ENCODE peak calls at places on chromosome 10, in four cellular contexts. I is K562, Z is WTC11, H is HepG2. X is an unnamed sample.

GRCh38 chr10:120347644-120348043 is 109.4 kb upstream of the PLPP4 start:
- DNase-seq in Z (no peak), I (no peak), H (no peak), X (no peak)

GRCh38 chr10:129042747-129043146 is 424.3 kb upstream of the MGMT start:
- DNase-seq in H (no peak), I (no peak), Z (no peak), X (no peak)

GRCh38 chr10:126935263-126935946 is 30.2 kb downstream of the DOCK1 start:
- DNase-seq in I (no peak), Z (no peak), H (no peak), X (no peak)

GRCh38 chr10:77939561-77940001 is 13.0 kb upstream of the DLG5 start:
- DNase-seq in I (no peak), H (no peak), Z (no peak), X (no peak)

GRCh38 chr10:119412831-119413737 is 129.4 kb downstream of the RGS10 start:
- DNase-seq in H (peak; percentile 34), I (no peak), Z (peak; percentile 38), X (no peak)

GRCh38 chr10:10233256-10233655 is 784.4 kb upstream of the CELF2 start:
- DNase-seq in I (no peak), Z (no peak), H (no peak), X (no peak)

GRCh38 chr10:125083576-125083920 is 76.8 kb downstream of the CTBP2 start:
- DNase-seq in I (no peak), Z (no peak), H (no peak), X (no peak)

GRCh38 chr10:93652857-93653256 is 40.5 kb downstream of the PDE6C start:
- DNase-seq in H (no peak), I (no peak), Z (no peak), X (no peak)

GRCh38 chr10:30231071-30231652 is 117.9 kb downstream of the MTPAP start:
- DNase-seq in Z (no peak), H (peak; percentile 13), I (no peak), X (no peak)

DNA sequence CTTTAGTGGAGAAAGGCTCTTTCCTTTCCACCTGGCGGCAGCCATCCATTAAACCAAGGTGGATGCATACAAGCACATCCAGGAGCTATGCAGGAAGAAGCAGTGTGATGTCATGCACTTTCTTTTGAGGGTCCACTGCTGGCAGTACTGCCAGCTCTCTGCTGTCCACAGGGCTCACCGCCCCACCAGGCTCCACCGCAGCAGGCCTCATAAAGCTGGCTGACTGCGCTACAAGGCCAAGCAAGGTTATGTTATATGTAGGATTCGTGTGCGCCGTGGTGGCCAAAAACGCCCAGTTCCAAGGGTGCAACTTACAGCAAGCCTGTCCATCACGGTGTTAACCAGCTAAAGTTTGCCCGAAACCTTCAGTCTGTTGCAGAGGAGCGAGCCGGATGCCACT is 37.3 kb upstream of the TRUB1 start:
- DNase-seq in Z (no peak), H (no peak), I (no peak), X (no peak)
- TF ChIP-seq ELF4 in Z (no peak), H (no peak), I (no peak), X (no peak)

GRCh38 chr10:74863508-74863907 is 37.1 kb downstream of the KAT6B start:
- DNase-seq in Z (no peak), H (no peak), I (no peak), X (no peak)

GRCh38 chr10:74857586-74857985 is 31.2 kb downstream of the KAT6B start:
- DNase-seq in H (no peak), Z (no peak), I (no peak), X (no peak)

GRCh38 chr10:74862625-74863024 is 36.2 kb downstream of the KAT6B start:
- DNase-seq in Z (no peak), H (no peak), I (no peak), X (no peak)

GRCh38 chr10:74856940-74857339 is 30.5 kb downstream of the KAT6B start:
- DNase-seq in H (no peak), I (no peak), Z (no peak), X (no peak)

DNA sequence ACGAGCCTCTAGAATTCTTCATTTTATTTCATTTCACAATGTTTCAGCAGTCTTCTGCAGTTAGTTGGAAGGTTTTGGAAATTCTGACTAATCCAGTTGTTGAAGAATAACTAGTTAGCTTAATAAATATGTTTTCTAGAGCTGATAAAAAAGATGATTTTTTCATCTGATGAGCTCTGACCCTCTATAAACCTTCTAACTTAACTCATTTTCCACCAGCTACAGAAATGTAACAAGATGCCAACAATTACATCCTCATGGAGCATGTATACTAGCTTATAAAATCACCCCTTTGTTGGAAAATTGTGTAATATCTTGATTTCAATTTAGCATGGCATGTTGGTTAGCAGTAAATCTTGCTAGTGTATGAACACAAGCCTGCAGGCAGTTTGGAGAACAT is 33.1 kb downstream of the KAT6B start:
- DNase-seq in Z (no peak), H (no peak), I (no peak), X (no peak)
- TF ChIP-seq ELF4 in Z (no peak), H (no peak), I (no peak), X (no peak)

GRCh38 chr10:71713135-71714040 is 6.2 kb downstream of the C10orf105 start:
- DNase-seq in H (no peak), I (peak; percentile 44), Z (no peak), X (no peak)
- TF ChIP-seq ELF4 in H (no peak), I (no peak), Z (no peak), X (no peak)

GRCh38 chr10:114271014-114271778 is 32.1 kb downstream of the VWA2 start:
- DNase-seq in H (no peak), Z (no peak), I (no peak), X (no peak)
- TF ChIP-seq ELF4 in H (no peak), Z (no peak), I (no peak), X (no peak)

X was measured in HEK293T.